ENCODE peak calls at places on chromosomes 12 and 14, in five cellular contexts. K is T-helper 1 cell, Q is ovary, C is NCI-H1417, H is NCI-H2081 treated with DMSO at 0.1 percent for 48 hours. Z is an unnamed sample.

GRCh38 chr12:92421701-92422100 is 276.1 kb upstream of the BTG1 start:
- DNase-seq in K (no peak), Q (no peak), C (no peak), H (no peak), Z (no peak)

GRCh38 chr14:53391156-53391555 is 238.0 kb upstream of the DDHD1 start:
- DNase-seq in K (no peak), Q (no peak), C (no peak), H (no peak), Z (no peak)

GRCh38 chr12:133233006-133233405 is 2.7 kb downstream of the ANHX start:
- DNase-seq in K (no peak), Q (no peak), C (no peak), H (no peak), Z (no peak)

GRCh38 chr14:51095854-51096823 is 1.2 kb upstream of the TRIM9 start:
- DNase-seq in K (no peak), Q (peak), C (peak), H (no peak), Z (no peak)

GRCh38 chr12:95790025-95790911 is at the start of gene NTN4:
- DNase-seq in K (no peak), Q (peak), C (peak), H (no peak), Z (no peak)

GRCh38 chr14:73774244-73774575 is 60.0 kb upstream of the PNMA1 start:
- DNase-seq in K (no peak), Q (peak), C (no peak), H (no peak), Z (no peak)

GRCh38 chr12:92403210-92404175 is 257.8 kb upstream of the BTG1 start:
- DNase-seq in K (peak), Q (no peak), C (no peak), H (no peak), Z (peak)

GRCh38 chr12:126668538-126668937 is 1598.4 kb upstream of the TMEM132C start:
- DNase-seq in K (no peak), Q (no peak), C (no peak), H (no peak), Z (no peak)

GRCh38 chr14:98853063-98853729 is 418.8 kb downstream of the BCL11B start:
- DNase-seq in K (no peak), Q (no peak), C (no peak), H (no peak), Z (no peak)

GRCh38 chr12:3777206-3777809 is 24.4 kb upstream of the CRACR2A start:
- DNase-seq in K (no peak), Q (no peak), C (peak), H (peak), Z (no peak)

GRCh38 chr12:50845021-50845647 is 2.4 kb downstream of the TMPRSS12 start:
- DNase-seq in K (no peak), Q (no peak), C (no peak), H (no peak), Z (no peak)

GRCh38 chr12:53180931-53181645 is 363 bp upstream of the CSAD start:
- DNase-seq in K (no peak), Q (peak), C (peak), H (peak), Z (no peak)

GRCh38 chr14:37894463-37894862 is 299.0 kb downstream of the TTC6 start:
- DNase-seq in K (no peak), Q (no peak), C (peak), H (no peak), Z (no peak)

GRCh38 chr14:101458536-101459391 is 102.5 kb upstream of the DIO3 start:
- DNase-seq in K (no peak), Q (peak), C (no peak), H (no peak), Z (no peak)

GRCh38 chr14:57869530-57870088 is 3.7 kb upstream of the SLC35F4 start:
- DNase-seq in K (no peak), Q (no peak), C (no peak), H (no peak), Z (no peak)

GRCh38 chr12:87509233-87509820 is 519.9 kb downstream of the C12orf50 start:
- DNase-seq in K (no peak), Q (no peak), C (peak), H (no peak), Z (no peak)

GRCh38 chr14:53741379-53742225 is 215.0 kb downstream of the BMP4 start:
- DNase-seq in K (no peak), Q (no peak), C (no peak), H (no peak), Z (no peak)

GRCh38 chr12:48078901-48079300 is 27.0 kb downstream of the SENP1 start:
- DNase-seq in K (no peak), Q (no peak), C (no peak), H (no peak), Z (no peak)

GRCh38 chr14:103533999-103534575 is 5.1 kb downstream of the TRMT61A start:
- DNase-seq in K (no peak), Q (no peak), C (no peak), H (no peak), Z (no peak)

GRCh38 chr12:116366824-116367223 is 89.3 kb upstream of the MED13L start:
- DNase-seq in K (no peak), Q (no peak), C (peak), H (no peak), Z (no peak)

GRCh38 chr12:54658306-54659264 is 10.4 kb upstream of the DCD start:
- DNase-seq in K (peak), Q (no peak), C (peak), H (no peak), Z (peak)